ENCODE peak calls at places on chromosomes 3 and 15, in five cellular contexts. P is neural crest cell, D is ACHN, E is NCI-H1105 treated with DMSO at 0.1 percent for 48 hours, O is tibial artery. U is an unnamed sample.

GRCh38 chr3:127794402-127794801 is 27.9 kb downstream of the MGLL start:
- DNase-seq in D (no peak), O (no peak), E (no peak), P (no peak), U (no peak)

GRCh38 chr15:66763186-66764066 is 61.4 kb downstream of the SMAD6 start:
- DNase-seq in D (no peak), E (no peak), O (peak), P (no peak), U (no peak)

GRCh38 chr3:165884518-165884917 is 47.3 kb upstream of the BCHE start:
- DNase-seq in D (peak), P (no peak), E (no peak), O (no peak), U (no peak)

GRCh38 chr3:123039178-123039577 is 11.6 kb upstream of the SEMA5B start:
- DNase-seq in D (no peak), O (no peak), P (no peak), E (peak), U (no peak)

GRCh38 chr3:65749066-65749465 is 289.7 kb downstream of the MAGI1 start:
- DNase-seq in D (no peak), P (no peak), O (no peak), E (no peak), U (no peak)

GRCh38 chr3:177948716-177949422 is 587.4 kb upstream of the KCNMB2 start:
- DNase-seq in O (no peak), D (no peak), P (no peak), E (no peak), U (no peak)

GRCh38 chr3:66210687-66211295 is 10.0 kb upstream of the SLC25A26 start:
- DNase-seq in O (no peak), P (no peak), E (no peak), D (no peak), U (no peak)

GRCh38 chr3:74534611-74535010 is 79.8 kb downstream of the CNTN3 start:
- DNase-seq in O (no peak), D (no peak), P (no peak), E (no peak), U (no peak)

GRCh38 chr3:118577055-118577759 is 457.4 kb downstream of the IGSF11 start:
- DNase-seq in O (no peak), E (no peak), P (no peak), D (no peak), U (no peak)

GRCh38 chr3:122918576-122919290 is 108.8 kb downstream of the SEMA5B start:
- DNase-seq in D (no peak), O (no peak), E (no peak), P (no peak), U (no peak)

GRCh38 chr3:144273611-144274010 is 302.0 kb downstream of the DIPK2A start:
- DNase-seq in D (no peak), O (no peak), P (no peak), E (no peak), U (no peak)

GRCh38 chr3:40615110-40615915 is 90.6 kb downstream of the ZNF621 start:
- DNase-seq in E (no peak), P (peak), O (no peak), D (no peak), U (no peak)

GRCh38 chr3:3109407-3110298 is 521 bp downstream of the IL5RA start:
- DNase-seq in O (no peak), E (peak), D (no peak), P (no peak), U (no peak)

GRCh38 chr3:89098173-89098572 is 9.2 kb upstream of the EPHA3 start:
- DNase-seq in P (no peak), O (no peak), D (no peak), E (no peak), U (no peak)

GRCh38 chr3:148175215-148175614 is 522.5 kb upstream of the AGTR1 start:
- DNase-seq in P (no peak), D (no peak), E (no peak), O (no peak), U (no peak)

GRCh38 chr3:193815246-193816027 is 222.4 kb downstream of the OPA1 start:
- DNase-seq in P (no peak), D (no peak), E (no peak), O (no peak), U (no peak)

GRCh38 chr3:130093741-130094391 is 12.2 kb downstream of the ALG1L2 start:
- DNase-seq in O (no peak), E (no peak), D (no peak), P (no peak), U (no peak)

GRCh38 chr3:179069762-179070390 is 1.7 kb downstream of the ZMAT3 start:
- DNase-seq in O (no peak), D (peak), P (no peak), E (peak), U (peak)

GRCh38 chr15:43828061-43828657 is 1.4 kb downstream of the WDR76 start:
- DNase-seq in E (no peak), D (no peak), O (no peak), P (no peak), U (no peak)

GRCh38 chr3:111807826-111808225 is 51.2 kb upstream of the PHLDB2 start:
- DNase-seq in O (no peak), P (no peak), D (peak), E (no peak), U (no peak)

GRCh38 chr3:134594236-134594825 is 56.5 kb downstream of the KY start:
- DNase-seq in E (no peak), D (no peak), O (no peak), P (no peak), U (no peak)

GRCh38 chr3:154745925-154746324 is 315.9 kb upstream of the GPR149 start:
- DNase-seq in D (no peak), P (no peak), E (peak), O (no peak), U (no peak)

GRCh38 chr3:45088543-45088942 is 57.6 kb downstream of the CDCP1 start:
- DNase-seq in E (peak), D (no peak), P (no peak), O (no peak), U (no peak)

U was measured in T-helper 2 cell.